ENCODE peak calls at places on chromosomes 2 and 18, in five cellular contexts. L is A549, C is neural progenitor cell, N is upper lobe of right lung, J is AG04450. P is an unnamed sample.

GRCh38 chr18:75090336-75090735 is 118.6 kb downstream of the PTGR3 start:
- DNase-seq in L (no peak), C (no peak), N (no peak), J (no peak), P (no peak)

GRCh38 chr18:79680100-79680879 is 687 bp downstream of the CTDP1 start:
- DNase-seq in L (peak; percentile 51), C (peak; percentile 67), N (no peak), J (no peak), P (no peak)

GRCh38 chr2:134160793-134161504 is 92.9 kb upstream of the MGAT5 start:
- DNase-seq in L (no peak), C (no peak), N (no peak), J (no peak), P (no peak)

GRCh38 chr2:158600155-158600802 is 143.5 kb downstream of the PKP4 start:
- DNase-seq in L (peak; percentile 4), C (no peak), N (no peak), J (peak; percentile 76), P (no peak)

GRCh38 chr2:26314243-26314642 is 31.7 kb upstream of the SELENOI start:
- DNase-seq in L (no peak), C (peak; percentile 48), N (no peak), J (no peak), P (no peak)

GRCh38 chr2:201807452-201807980 is 1.2 kb downstream of the CDK15 start:
- DNase-seq in L (no peak), C (no peak), N (no peak), J (no peak), P (no peak)

GRCh38 chr2:234451242-234451641 is 45.6 kb downstream of the ARL4C start:
- DNase-seq in L (no peak), C (no peak), N (no peak), J (no peak), P (no peak)

GRCh38 chr2:1081411-1082225 is 131.0 kb downstream of the SNTG2 start:
- DNase-seq in L (no peak), C (no peak), N (no peak), J (no peak), P (no peak)

GRCh38 chr2:225052703-225053102 is 10.4 kb upstream of the DOCK10 start:
- DNase-seq in L (no peak), C (no peak), N (no peak), J (no peak), P (no peak)

GRCh38 chr2:100071350-100072043 is 70.9 kb downstream of the AFF3 start:
- DNase-seq in L (no peak), C (no peak), N (no peak), J (no peak), P (no peak)

GRCh38 chr2:224085246-224085645 is 46.2 kb upstream of the SERPINE2 start:
- DNase-seq in L (peak; percentile 51), C (no peak), N (no peak), J (no peak), P (no peak)

GRCh38 chr2:130987519-130988425 is 105.5 kb downstream of the FAM168B start:
- DNase-seq in L (no peak), C (no peak), N (no peak), J (no peak), P (no peak)

GRCh38 chr2:204491528-204491927 is 53.7 kb upstream of the PARD3B start:
- DNase-seq in L (no peak), C (no peak), N (no peak), J (no peak), P (no peak)

GRCh38 chr18:8801263-8801901 is 96.0 kb downstream of the MTCL1 start:
- DNase-seq in L (no peak), C (no peak), N (no peak), J (peak; percentile 89), P (no peak)

GRCh38 chr2:132416080-132416911 is at the start of gene GPR39:
- DNase-seq in L (peak; percentile 88), C (peak; percentile 76), N (peak; percentile 96), J (peak; percentile 93), P (no peak)

GRCh38 chr2:133966720-133967304 is 287.1 kb upstream of the MGAT5 start:
- DNase-seq in L (no peak), C (no peak), N (no peak), J (no peak), P (no peak)

GRCh38 chr2:85376291-85377065 is 21.9 kb downstream of the ELMOD3 start:
- DNase-seq in L (no peak), C (no peak), N (no peak), J (peak; percentile 24), P (no peak)
- H3K27ac ChIP-seq in L (no peak overlapping the region), C (no peak overlapping the region), N (no peak overlapping the region), J (peak overlapping the region; percentile 52), P (no peak overlapping the region)

DNA sequence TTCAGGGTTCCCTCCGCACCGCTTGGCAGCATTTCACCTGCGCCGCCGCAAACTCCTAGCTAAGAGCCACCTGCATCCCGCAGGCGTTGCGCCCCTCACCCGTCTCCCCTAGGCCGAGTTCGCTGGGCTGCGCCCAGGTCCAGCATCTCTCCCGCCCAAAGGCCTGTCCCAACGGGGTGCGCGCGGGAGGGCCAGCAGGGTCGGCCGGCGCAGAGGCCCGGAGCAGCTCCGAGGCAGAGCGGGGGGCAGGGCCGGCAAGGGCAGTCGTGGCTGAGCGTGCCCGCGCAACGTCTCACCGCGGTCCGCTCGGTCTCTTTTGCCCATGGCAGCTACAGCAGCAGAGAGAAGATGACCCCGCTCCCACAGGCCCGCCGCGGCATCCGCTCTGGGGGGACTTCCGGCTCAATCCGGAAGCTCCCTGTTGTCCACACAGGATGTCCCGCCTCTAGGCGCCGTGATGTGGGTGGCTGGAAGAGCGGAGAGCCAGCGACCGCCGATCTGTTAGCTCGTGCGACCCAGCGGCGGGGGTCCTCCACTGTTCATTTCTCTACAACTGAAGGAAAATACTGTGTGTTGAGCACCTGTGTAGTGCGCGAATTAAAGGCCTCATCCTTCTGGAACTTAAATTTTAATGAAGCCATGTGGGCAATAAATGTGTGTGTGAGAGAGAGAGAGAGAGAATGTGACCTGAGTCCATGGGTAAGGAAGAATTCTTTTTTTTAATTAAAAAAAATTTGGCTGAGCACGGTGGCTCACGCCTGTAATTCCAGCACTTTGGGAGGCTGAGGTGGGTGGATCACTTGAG is at the start of gene ERCC3:
- DNase-seq in L (peak; percentile 86), C (peak; percentile 93), N (peak; percentile 95), J (peak; percentile 38), P (peak; percentile 62)
- H3K27ac ChIP-seq in L (peak within 1 kb of the TSS; percentile 95), C (peak within 1 kb of the TSS; percentile 62), N (peak within 1 kb of the TSS; percentile 83), J (peak within 1 kb of the TSS; percentile 40), P (peak within 1 kb of the TSS; percentile 77)

GRCh38 chr18:48161201-48161910 is 230.9 kb upstream of the SMAD2 start:
- DNase-seq in L (peak; percentile 35), C (peak; percentile 87), N (peak; percentile 91), J (no peak), P (peak; percentile 67)
- H3K27ac ChIP-seq in L (peak overlapping the region; percentile 87), C (no peak overlapping the region), N (peak overlapping the region; percentile 87), J (no peak overlapping the region), P (peak overlapping the region; percentile 51)

DNA sequence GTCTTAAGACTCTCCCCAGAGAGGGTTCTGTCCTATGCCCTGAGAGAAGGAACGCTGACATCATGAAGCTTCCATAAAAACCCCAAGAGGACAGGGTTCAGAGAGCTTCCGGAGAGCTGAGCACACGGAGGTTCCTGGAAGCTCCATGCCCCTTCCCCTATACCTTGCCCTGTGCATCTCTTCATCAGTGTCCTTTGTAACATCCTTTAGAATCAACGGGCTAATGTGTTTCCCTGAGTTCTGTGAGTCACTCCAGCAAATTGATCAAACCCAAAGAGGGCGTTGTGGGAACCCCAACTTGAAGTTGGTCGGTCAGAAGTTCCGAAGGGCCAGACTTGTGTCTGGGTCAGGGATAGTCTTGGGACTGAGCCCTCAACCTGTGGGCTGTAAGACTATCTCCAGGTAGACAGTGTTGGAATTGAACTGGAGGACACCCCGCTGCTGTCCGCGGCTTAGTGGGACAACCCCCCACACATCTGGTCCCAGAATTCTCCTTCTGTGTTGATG is 25.8 kb upstream of the GPR55 start:
- DNase-seq in L (no peak), C (no peak), N (no peak), J (no peak), P (no peak)
- H3K27ac ChIP-seq in L (no peak overlapping the region), C (no peak overlapping the region), N (no peak overlapping the region), J (no peak overlapping the region), P (no peak overlapping the region)

GRCh38 chr2:218983263-218983970 is 1.6 kb downstream of the FEV start:
- DNase-seq in L (no peak), C (no peak), N (no peak), J (no peak), P (no peak)
- H3K27ac ChIP-seq in L (no peak overlapping the region), C (no peak overlapping the region), N (no peak overlapping the region), J (no peak overlapping the region), P (no peak overlapping the region)

P was measured in substantia nigra.